ENCODE peak calls at places on chromosomes 4 and X, in six cellular contexts. V, O, M, P, A and S are unnamed samples.

GRCh38 chr4:139672215-139672614 is 6.6 kb downstream of the MGST2 start:
- DNase-seq in A (peak), M (no peak), O (no peak), P (no peak), V (no peak), S (no peak)

GRCh38 chr4:110091426-110091825 is 107.0 kb downstream of the ELOVL6 start:
- DNase-seq in M (no peak), O (peak), A (no peak), P (no peak), V (peak), S (peak)

GRCh38 chr4:13533670-13534343 is 10.5 kb downstream of the NKX3-2 start:
- DNase-seq in O (no peak), M (no peak), A (no peak), V (no peak), P (no peak), S (no peak)

GRCh38 chr4:173752610-173753009 is 222.6 kb upstream of the HAND2 start:
- DNase-seq in O (peak), M (no peak), A (no peak), V (no peak), P (peak), S (no peak)

GRCh38 chrX:1306909-1307625 is 29.5 kb upstream of the IL3RA start:
- DNase-seq in P (no peak), M (no peak), A (no peak), O (no peak), V (no peak), S (no peak)

GRCh38 chr4:124883642-124884041 is 171.1 kb upstream of the ANKRD50 start:
- DNase-seq in P (no peak), A (no peak), M (no peak), V (peak), O (no peak), S (peak)

GRCh38 chr4:102321260-102321991 is 23.9 kb downstream of the SLC39A8 start:
- DNase-seq in O (no peak), A (no peak), M (no peak), V (no peak), P (no peak), S (no peak)

GRCh38 chrX:37800762-37801161 is 20.9 kb downstream of the CYBB start:
- DNase-seq in P (no peak), O (no peak), V (no peak), A (no peak), M (no peak), S (no peak)

GRCh38 chr4:184826315-184827266 is 823 bp upstream of the ACSL1 start:
- DNase-seq in V (no peak), A (peak), O (no peak), M (peak), P (peak), S (no peak)

GRCh38 chrX:66110112-66110511 is 53.9 kb upstream of the HEPH start:
- DNase-seq in A (no peak), V (no peak), M (no peak), P (peak), O (peak), S (no peak)

GRCh38 chr4:80322716-80323115 is 12.8 kb upstream of the CFAP299 start:
- DNase-seq in A (no peak), V (peak), P (peak), M (no peak), O (peak), S (no peak)

GRCh38 chr4:24226667-24227066 is 336.8 kb upstream of the PPARGC1A start:
- DNase-seq in O (no peak), P (no peak), M (no peak), V (no peak), A (no peak), S (no peak)

GRCh38 chr4:25368315-25368714 is 8.7 kb upstream of the ANAPC4 start:
- DNase-seq in P (no peak), O (no peak), V (no peak), M (no peak), A (no peak), S (no peak)
- H3K4me3 ChIP-seq in P (no peak), O (no peak), V (no peak), M (no peak), A (no peak), S (no peak)

GRCh38 chr4:87011340-87012034 is 76.7 kb downstream of the AFF1 start:
- DNase-seq in O (peak), V (peak), P (no peak), M (no peak), A (no peak), S (peak)
- H3K4me3 ChIP-seq in O (no peak), V (no peak), P (no peak), M (no peak), A (no peak), S (no peak)

GRCh38 chr4:186840222-186840701 is 116.6 kb upstream of the FAT1 start:
- DNase-seq in A (no peak), O (no peak), M (peak), V (peak), P (no peak), S (no peak)
- H3K4me3 ChIP-seq in A (no peak), O (no peak), M (no peak), V (peak), P (no peak), S (no peak)

GRCh38 chr4:186702940-186703339 is 20.7 kb downstream of the FAT1 start:
- DNase-seq in V (no peak), O (no peak), P (no peak), M (no peak), A (no peak), S (no peak)

GRCh38 chr4:186703510-186703909 is 20.1 kb downstream of the FAT1 start:
- DNase-seq in M (no peak), V (no peak), A (no peak), P (no peak), O (no peak), S (no peak)

GRCh38 chr4:186701273-186701672 is 22.4 kb downstream of the FAT1 start:
- DNase-seq in V (no peak), A (no peak), O (no peak), P (no peak), M (no peak), S (peak)

GRCh38 chr4:186701788-186702187 is 21.9 kb downstream of the FAT1 start:
- DNase-seq in P (no peak), O (no peak), A (no peak), V (no peak), M (no peak), S (no peak)

DNA sequence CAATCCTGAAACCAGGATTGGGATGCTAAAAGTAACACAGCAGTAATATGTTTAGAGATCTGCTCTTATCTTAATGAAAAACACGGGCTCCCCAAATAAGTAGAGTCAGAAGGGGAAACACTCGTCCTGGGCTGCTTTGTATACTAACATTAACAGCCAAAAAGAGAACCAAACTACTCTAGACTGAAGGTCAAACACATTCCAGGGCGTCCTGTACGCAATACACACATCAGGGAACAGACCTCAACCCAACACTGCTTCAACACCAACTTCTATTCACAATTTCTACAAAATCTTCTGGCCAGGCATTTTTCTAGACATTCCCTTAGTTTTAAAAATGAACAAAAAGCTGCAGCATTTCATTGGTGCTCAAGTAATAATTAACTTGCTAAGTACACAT is 21.4 kb downstream of the FAT1 start:
- DNase-seq in P (no peak), A (no peak), V (no peak), O (no peak), M (no peak), S (no peak)
- H3K4me3 ChIP-seq in P (no peak), A (no peak), V (no peak), O (no peak), M (no peak), S (no peak)

GRCh38 chr4:3860061-3860912 is 94.1 kb downstream of the ADRA2C start:
- DNase-seq in O (no peak), P (no peak), V (no peak), A (no peak), M (no peak), S (no peak)

GRCh38 chr4:3860913-3861636 is 94.9 kb downstream of the ADRA2C start:
- DNase-seq in V (no peak), P (no peak), M (no peak), O (no peak), A (no peak), S (no peak)

GRCh38 chr4:3862640-3863420 is 96.6 kb downstream of the ADRA2C start:
- DNase-seq in O (no peak), V (no peak), A (no peak), M (no peak), P (no peak), S (no peak)

GRCh38 chr4:3863841-3864734 is 97.9 kb downstream of the ADRA2C start:
- DNase-seq in P (no peak), M (no peak), A (no peak), O (no peak), V (no peak), S (no peak)

DNA sequence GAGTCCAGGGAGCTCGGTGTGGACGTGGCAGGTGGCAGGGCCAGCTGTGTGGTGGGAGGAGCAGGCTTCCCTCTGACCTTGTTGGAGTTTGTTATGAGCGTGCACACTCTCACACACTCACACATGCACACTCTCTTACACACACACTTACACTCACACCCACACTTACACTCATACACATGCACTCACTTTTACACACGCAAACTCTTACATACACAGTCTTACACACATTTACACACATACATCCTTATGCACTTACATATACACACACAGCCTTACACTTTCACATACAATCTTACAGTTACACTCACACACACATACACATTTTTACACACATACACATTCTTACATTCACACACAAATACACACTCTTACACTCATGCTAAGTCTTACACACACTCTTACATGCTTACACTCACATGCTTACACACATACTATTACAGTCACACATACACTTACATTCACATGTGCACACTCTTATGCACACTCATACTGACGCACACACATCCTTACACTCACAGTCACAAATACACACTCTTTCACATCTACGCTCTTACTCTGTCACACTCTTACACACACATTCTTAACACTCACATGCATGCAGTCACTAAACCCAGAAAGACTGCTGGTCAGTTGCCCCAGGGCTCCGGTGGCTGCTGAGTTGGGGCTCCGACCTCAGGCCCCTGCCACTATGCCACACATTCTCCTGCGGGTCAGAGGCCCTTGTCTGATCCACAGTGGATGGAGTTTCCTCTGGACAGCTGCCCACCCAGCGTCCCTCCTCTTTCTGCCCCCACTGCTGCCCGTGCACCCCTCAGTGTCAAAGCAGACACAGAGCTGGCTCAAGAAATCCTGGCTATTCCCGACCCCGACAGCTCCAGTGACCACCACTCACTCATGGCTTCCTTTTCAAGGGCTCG is 95.8 kb downstream of the ADRA2C start:
- DNase-seq in A (no peak), V (no peak), P (no peak), O (no peak), M (no peak), S (no peak)
- H3K4me3 ChIP-seq in A (no peak), V (no peak), P (no peak), O (no peak), M (no peak), S (no peak)